ENCODE peak calls at places on chromosome 17, in ten cellular contexts. N, X, W, A, R, H, V, Y, Q and D are unnamed samples.

GRCh38 chr17:64662774-64663367 is 764 bp upstream of the SMURF2 start:
- DNase-seq in H (peak; percentile 41), Q (no peak), Y (no peak), N (no peak), W (no peak), R (peak; percentile 82), X (peak; percentile 91), A (no peak), V (no peak), D (no peak)

GRCh38 chr17:22273308-22273707 is 581.0 kb downstream of the KCNJ18 start:
- DNase-seq in H (no peak), N (no peak), A (no peak), R (no peak), Y (no peak), V (no peak), Q (no peak), W (peak; percentile 22), X (no peak), D (no peak)

GRCh38 chr17:10349403-10349802 is 23.4 kb downstream of the MYH13 start:
- DNase-seq in V (peak; percentile 11), H (no peak), W (no peak), Y (no peak), R (peak; percentile 19), N (no peak), Q (no peak), X (peak; percentile 69), A (no peak), D (no peak)

GRCh38 chr17:52064791-52065211 is 93.7 kb downstream of the CA10 start:
- DNase-seq in X (no peak), H (no peak), W (no peak), V (no peak), R (no peak), A (no peak), Y (no peak), Q (no peak), N (no peak), D (no peak)

GRCh38 chr17:80899402-80900268 is 92.0 kb upstream of the CHMP6 start:
- DNase-seq in W (no peak), A (no peak), N (peak; percentile 29), V (peak; percentile 87), Y (peak; percentile 28), X (peak; percentile 87), R (peak; percentile 40), H (peak; percentile 29), Q (peak; percentile 22), D (no peak)

GRCh38 chr17:64125937-64126336 is 4.0 kb downstream of the ERN1 start:
- DNase-seq in X (no peak), V (no peak), W (no peak), N (no peak), H (no peak), A (no peak), Y (no peak), R (no peak), Q (no peak), D (no peak)

GRCh38 chr17:72560303-72561247 is 439.8 kb downstream of the SOX9 start:
- DNase-seq in R (peak; percentile 61), H (no peak), V (peak; percentile 88), X (peak; percentile 75), A (no peak), N (peak; percentile 93), W (no peak), Q (peak; percentile 15), Y (peak; percentile 81), D (no peak)

GRCh38 chr17:65698381-65699061 is 137.1 kb upstream of the AXIN2 start:
- DNase-seq in A (no peak), V (no peak), Q (peak; percentile 55), Y (no peak), W (no peak), H (no peak), R (no peak), N (no peak), X (peak; percentile 47), D (no peak)

GRCh38 chr17:57597531-57598453 is 147.3 kb downstream of the CCDC182 start:
- DNase-seq in W (no peak), H (peak; percentile 49), R (peak; percentile 65), V (peak; percentile 82), Q (peak; percentile 67), X (peak; percentile 90), N (peak; percentile 76), A (no peak), Y (peak; percentile 73), D (no peak)

GRCh38 chr17:38418693-38419507 is 9.4 kb upstream of the ARHGAP23 start:
- DNase-seq in Q (no peak), H (no peak), V (peak; percentile 88), X (peak; percentile 62), R (no peak), A (no peak), N (no peak), Y (no peak), W (no peak), D (no peak)

GRCh38 chr17:38416840-38417209 is 11.4 kb upstream of the ARHGAP23 start:
- DNase-seq in N (no peak), X (no peak), R (no peak), A (no peak), Y (no peak), Q (no peak), W (no peak), H (no peak), V (no peak), D (no peak)

GRCh38 chr17:38417210-38417951 is 10.9 kb upstream of the ARHGAP23 start:
- DNase-seq in X (no peak), R (no peak), W (no peak), Q (no peak), N (no peak), Y (no peak), V (no peak), H (no peak), A (peak; percentile 72), D (no peak)

GRCh38 chr17:38418069-38418692 is 10.1 kb upstream of the ARHGAP23 start:
- DNase-seq in Q (no peak), W (no peak), A (no peak), N (no peak), Y (no peak), H (no peak), X (no peak), R (no peak), V (no peak), D (no peak)

GRCh38 chr17:38415250-38416194 is 12.7 kb upstream of the ARHGAP23 start:
- DNase-seq in V (no peak), R (peak; percentile 23), N (no peak), Q (no peak), A (no peak), W (no peak), X (peak; percentile 87), H (no peak), Y (peak; percentile 40), D (no peak)
- TF ChIP-seq POLR2AphosphoS5 in V (no peak), R (peak; percentile 38), N (no peak), Q (no peak), A (no peak), W (no peak), X (peak; percentile 43), H (no peak), Y (no peak), D (no peak)

GRCh38 chr17:17874478-17874877 is 37.7 kb upstream of the SREBF1 start:
- DNase-seq in V (no peak), Q (no peak), R (no peak), W (no peak), H (no peak), A (no peak), Y (no peak), X (no peak), N (no peak), D (no peak)
- H3K27ac ChIP-seq in V (no peak overlapping the region), Q (no peak overlapping the region), R (no peak overlapping the region), W (no peak overlapping the region), H (no peak overlapping the region), A (no peak overlapping the region), Y (no peak overlapping the region), X (no peak overlapping the region), N (no peak overlapping the region), D (no peak overlapping the region)

GRCh38 chr17:45651145-45651713 is 132.9 kb upstream of the CRHR1 start:
- DNase-seq in X (no peak), R (no peak), Y (no peak), W (no peak), N (no peak), A (no peak), Q (no peak), V (no peak), H (no peak), D (no peak)

GRCh38 chr17:45649796-45650195 is 134.3 kb upstream of the CRHR1 start:
- DNase-seq in N (no peak), R (no peak), Q (no peak), H (no peak), W (no peak), X (no peak), Y (no peak), A (no peak), V (no peak), D (no peak)

GRCh38 chr17:45650601-45651000 is 133.5 kb upstream of the CRHR1 start:
- DNase-seq in Y (no peak), Q (no peak), A (no peak), V (no peak), X (no peak), R (no peak), H (no peak), W (no peak), N (no peak), D (no peak)

GRCh38 chr17:45656527-45657181 is 127.5 kb upstream of the CRHR1 start:
- DNase-seq in V (no peak), Q (no peak), R (no peak), W (peak; percentile 9), Y (no peak), X (no peak), A (no peak), N (no peak), H (no peak), D (no peak)

GRCh38 chr17:45653616-45654015 is 130.5 kb upstream of the CRHR1 start:
- DNase-seq in A (no peak), V (no peak), W (no peak), N (no peak), Y (no peak), Q (no peak), X (no peak), R (no peak), H (no peak), D (no peak)
- TF ChIP-seq CTCF in A (no peak), V (no peak), W (no peak), N (no peak), Y (no peak), Q (no peak), X (no peak), R (no peak), H (no peak), D (no peak)

DNA sequence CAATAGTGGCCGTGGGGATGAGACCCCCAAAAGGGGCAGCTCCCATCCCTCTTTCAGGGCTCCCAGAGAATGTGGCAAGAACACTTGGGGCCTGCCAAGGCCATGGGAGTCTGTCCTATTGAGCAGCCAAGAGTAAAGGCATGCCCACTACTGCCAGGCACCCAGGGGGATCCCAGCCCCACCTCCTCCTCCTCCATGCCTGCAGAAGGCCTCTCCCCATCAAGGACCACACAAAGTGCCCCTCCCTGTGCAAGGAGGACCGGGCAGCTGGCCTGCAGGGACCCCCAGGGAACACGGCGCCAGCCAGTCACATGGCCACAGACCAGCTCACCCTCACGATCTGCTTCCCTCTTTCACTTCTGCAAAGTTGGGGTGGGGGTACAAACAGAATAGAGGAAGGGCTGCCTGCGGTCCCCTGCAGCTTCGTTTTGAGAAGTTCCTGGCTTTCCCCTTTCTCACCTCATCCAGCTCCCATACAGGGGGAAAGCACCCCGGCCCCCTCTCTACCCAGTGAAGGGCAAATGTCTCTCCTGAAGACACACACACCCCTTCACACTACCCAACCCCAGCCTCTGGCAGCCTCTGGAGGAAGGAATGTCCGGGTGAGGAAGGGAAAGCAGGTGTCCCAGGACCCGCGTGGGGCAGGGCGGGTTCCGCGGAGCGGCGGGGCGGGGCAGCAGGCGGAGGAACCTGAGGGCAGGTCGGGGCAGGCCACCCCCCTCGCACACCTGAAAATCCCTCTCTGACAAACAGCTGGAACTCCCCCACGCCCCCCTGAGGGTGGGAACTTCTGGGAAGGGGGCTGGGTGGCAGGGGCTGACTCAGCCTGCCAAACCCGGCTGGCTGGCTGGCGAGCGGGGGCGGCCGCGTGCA is 2.0 kb downstream of the PPP1R9B start:
- DNase-seq in N (peak; percentile 62), X (peak; percentile 40), H (no peak), V (peak; percentile 76), Q (no peak), R (no peak), W (peak; percentile 95), Y (peak; percentile 78), A (no peak), D (no peak)
- TF ChIP-seq POLR2AphosphoS5 in N (no peak), X (no peak), H (no peak), V (no peak), Q (no peak), R (no peak), W (peak; percentile 70), Y (no peak), A (no peak), D (no peak)